ENCODE peak calls at places on chromosomes 12 and 14, in six cellular contexts. B is HepG2, I is tibial nerve, U is HTR-8/SVneo, E is HT1080, O is A172. S is an unnamed sample.

GRCh38 chr12:56152132-56152755 is at the start of gene MYL6B:
- DNase-seq in I (peak; percentile 89), U (peak; percentile 87), E (peak; percentile 90), B (peak; percentile 83), O (peak; percentile 83), S (peak; percentile 80)

GRCh38 chr14:29926701-29927595 is 699 bp downstream of the PRKD1 start:
- DNase-seq in E (peak; percentile 49), B (peak; percentile 54), U (peak; percentile 34), I (peak; percentile 30), O (no peak), S (no peak)

GRCh38 chr14:68756734-68757133 is 36.1 kb downstream of the ZFP36L1 start:
- DNase-seq in O (no peak), E (no peak), I (no peak), B (peak; percentile 40), U (no peak), S (no peak)

GRCh38 chr12:1919284-1919683 is 832 bp upstream of the CACNA2D4 start:
- DNase-seq in B (no peak), I (no peak), U (no peak), E (peak; percentile 22), O (no peak), S (no peak)

GRCh38 chr12:126107659-126108058 is 1042.4 kb downstream of the AACS start:
- DNase-seq in E (no peak), O (no peak), B (no peak), I (no peak), U (no peak), S (no peak)

GRCh38 chr12:84913151-84913550 is 552 bp upstream of the SLC6A15 start:
- DNase-seq in E (no peak), I (no peak), O (no peak), U (no peak), B (no peak), S (no peak)

GRCh38 chr14:94581127-94581999 is at the start of gene SERPINA5:
- DNase-seq in I (peak; percentile 52), U (peak; percentile 35), B (peak; percentile 83), E (peak; percentile 25), O (peak; percentile 24), S (no peak)

GRCh38 chr12:8712572-8712971 is 14.8 kb downstream of the RIMKLB start:
- DNase-seq in B (no peak), E (no peak), U (no peak), I (no peak), O (no peak), S (no peak)

GRCh38 chr12:121980211-121980891 is 41.3 kb upstream of the BCL7A start:
- DNase-seq in U (no peak), E (peak; percentile 48), I (no peak), B (no peak), O (no peak), S (no peak)

GRCh38 chr12:96134200-96134599 is 60.0 kb upstream of the ELK3 start:
- DNase-seq in I (no peak), U (no peak), O (no peak), B (no peak), E (no peak), S (no peak)

GRCh38 chr14:30270200-30271161 is 288.5 kb upstream of the G2E3 start:
- DNase-seq in E (peak; percentile 71), O (peak; percentile 68), U (peak; percentile 81), B (peak; percentile 85), I (peak; percentile 83), S (peak; percentile 33)

GRCh38 chr12:27866382-27867101 is 86.5 kb upstream of the MANSC4 start:
- DNase-seq in O (peak; percentile 76), U (peak; percentile 32), E (no peak), I (no peak), B (no peak), S (no peak)

GRCh38 chr12:116804051-116804450 is 65.9 kb downstream of the RNFT2 start:
- DNase-seq in E (no peak), B (no peak), O (no peak), U (no peak), I (no peak), S (no peak)

GRCh38 chr12:70739741-70740140 is 102.5 kb upstream of the PTPRB start:
- DNase-seq in U (no peak), B (no peak), O (no peak), E (no peak), I (no peak), S (no peak)

GRCh38 chr14:20490563-20490962 is 14.8 kb upstream of the RNASE10 start:
- DNase-seq in B (no peak), U (no peak), O (no peak), E (no peak), I (no peak), S (no peak)

GRCh38 chr12:97960741-97961608 is 498.4 kb downstream of the RMST start:
- DNase-seq in U (peak; percentile 2), E (peak; percentile 14), I (peak; percentile 17), B (peak; percentile 14), O (peak; percentile 40), S (no peak)

GRCh38 chr12:118357327-118358007 is 15.2 kb downstream of the TAOK3 start:
- DNase-seq in O (peak; percentile 36), B (no peak), I (peak; percentile 67), U (peak; percentile 44), E (peak; percentile 71), S (no peak)

GRCh38 chr12:121668750-121669524 is 517 bp downstream of the MORN3 start:
- DNase-seq in I (no peak), B (peak; percentile 28), U (no peak), O (no peak), E (no peak), S (peak; percentile 18)

GRCh38 chr12:78964521-78964920 is 99.9 kb downstream of the SYT1 start:
- DNase-seq in B (no peak), I (no peak), U (no peak), O (no peak), E (no peak), S (no peak)

GRCh38 chr14:74804219-74804825 is 41.2 kb downstream of the YLPM1 start:
- DNase-seq in I (no peak), E (peak; percentile 30), B (peak; percentile 26), U (peak; percentile 39), O (peak; percentile 30), S (peak; percentile 65)

GRCh38 chr12:122672515-122672914 is 30.6 kb downstream of the HCAR2 start:
- DNase-seq in U (no peak), O (no peak), I (no peak), B (no peak), E (no peak), S (no peak)

GRCh38 chr12:76890407-76891143 is 11.8 kb upstream of the CSRP2 start:
- DNase-seq in B (no peak), U (no peak), E (no peak), O (peak; percentile 39), I (no peak), S (peak; percentile 16)

GRCh38 chr12:48691826-48692473 is 9.9 kb upstream of the KANSL2 start:
- DNase-seq in B (no peak), U (no peak), I (no peak), O (no peak), E (no peak), S (no peak)

GRCh38 chr14:23356036-23356435 is 3.3 kb upstream of the SLC22A17 start:
- DNase-seq in O (no peak), U (no peak), B (no peak), I (no peak), E (no peak), S (no peak)

GRCh38 chr14:103071544-103072251 is 12.3 kb upstream of the LBHD2 start:
- DNase-seq in B (no peak), I (no peak), O (no peak), E (no peak), U (no peak), S (peak; percentile 93)

GRCh38 chr12:111616177-111616623 is 17.1 kb upstream of the ATXN2 start:
- DNase-seq in O (no peak), B (peak; percentile 67), E (no peak), U (no peak), I (peak; percentile 6), S (no peak)

GRCh38 chr12:22858849-22859569 is 234.0 kb downstream of the ETNK1 start:
- DNase-seq in E (peak; percentile 46), O (no peak), U (no peak), B (no peak), I (no peak), S (no peak)

GRCh38 chr12:102300824-102301461 is 103.3 kb upstream of the PMCH start:
- DNase-seq in O (peak; percentile 49), I (no peak), U (no peak), B (peak; percentile 49), E (peak; percentile 79), S (peak; percentile 45)

GRCh38 chr12:31702047-31702446 is 26.8 kb downstream of the AMN1 start:
- DNase-seq in E (peak; percentile 38), B (no peak), I (no peak), O (peak; percentile 18), U (peak; percentile 10), S (no peak)

GRCh38 chr12:86660000-86660399 is 403.8 kb upstream of the MGAT4C start:
- DNase-seq in I (no peak), B (no peak), U (no peak), E (no peak), O (no peak), S (no peak)

GRCh38 chr12:121451931-121452330 is 52.0 kb downstream of the RNF34 start:
- DNase-seq in U (no peak), B (no peak), E (no peak), I (no peak), O (no peak), S (no peak)

GRCh38 chr14:104694991-104695659 is 5.7 kb downstream of the INF2 start:
- DNase-seq in B (no peak), I (no peak), O (peak; percentile 94), E (peak; percentile 37), U (no peak), S (peak; percentile 82)

GRCh38 chr14:61532818-61533217 is 162.5 kb upstream of the HIF1A start:
- DNase-seq in U (no peak), B (no peak), O (no peak), I (no peak), E (no peak), S (no peak)

GRCh38 chr12:16658699-16659098 is 52.7 kb upstream of the LMO3 start:
- DNase-seq in I (no peak), B (no peak), O (no peak), U (no peak), E (no peak), S (no peak)

S was measured in PC-9.